ENCODE peak calls at places on chromosomes 4 and X, in six cellular contexts. One of them, this sample, is unnamed.

GRCh38 chrX:88135735-88136134 is 611.3 kb upstream of the CPXCR1 start:
- DNase-seq in activated CD4-positive, alpha-beta T cell treated with anti-CD3 and anti-CD28 coated beads, Interleukin-2, amount 10 ng/mL, durations not matched to agents 7 days and 5 days: no peak
- DNase-seq in stromal cell of bone marrow: no peak
- DNase-seq in NT2/D1: no peak
- DNase-seq in ovary: no peak
- DNase-seq in GM13977: no peak
- DNase-seq in this sample: no peak

GRCh38 chrX:125131146-125131545 is 188.5 kb upstream of the TEX13C start:
- DNase-seq in activated CD4-positive, alpha-beta T cell treated with anti-CD3 and anti-CD28 coated beads, Interleukin-2, amount 10 ng/mL, durations not matched to agents 7 days and 5 days: no peak
- DNase-seq in stromal cell of bone marrow: no peak
- DNase-seq in NT2/D1: no peak
- DNase-seq in ovary: no peak
- DNase-seq in GM13977: no peak
- DNase-seq in this sample: no peak

GRCh38 chr4:104966349-104967033 is 180.2 kb upstream of the TET2 start:
- DNase-seq in activated CD4-positive, alpha-beta T cell treated with anti-CD3 and anti-CD28 coated beads, Interleukin-2, amount 10 ng/mL, durations not matched to agents 7 days and 5 days: peak
- DNase-seq in stromal cell of bone marrow: no peak
- DNase-seq in NT2/D1: no peak
- DNase-seq in ovary: no peak
- DNase-seq in GM13977: peak
- DNase-seq in this sample: no peak

GRCh38 chr4:74794341-74794801 is at the start of gene BTC:
- DNase-seq in activated CD4-positive, alpha-beta T cell treated with anti-CD3 and anti-CD28 coated beads, Interleukin-2, amount 10 ng/mL, durations not matched to agents 7 days and 5 days: no peak
- DNase-seq in stromal cell of bone marrow: no peak
- DNase-seq in NT2/D1: no peak
- DNase-seq in ovary: peak
- DNase-seq in GM13977: peak
- DNase-seq in this sample: no peak

GRCh38 chrX:34886011-34886410 is 56.6 kb upstream of the FAM47B start:
- DNase-seq in activated CD4-positive, alpha-beta T cell treated with anti-CD3 and anti-CD28 coated beads, Interleukin-2, amount 10 ng/mL, durations not matched to agents 7 days and 5 days: no peak
- DNase-seq in stromal cell of bone marrow: no peak
- DNase-seq in NT2/D1: no peak
- DNase-seq in ovary: no peak
- DNase-seq in GM13977: no peak
- DNase-seq in this sample: no peak

GRCh38 chr4:90546114-90546513 is 418.9 kb downstream of the CCSER1 start:
- DNase-seq in activated CD4-positive, alpha-beta T cell treated with anti-CD3 and anti-CD28 coated beads, Interleukin-2, amount 10 ng/mL, durations not matched to agents 7 days and 5 days: no peak
- DNase-seq in stromal cell of bone marrow: no peak
- DNase-seq in NT2/D1: no peak
- DNase-seq in ovary: no peak
- DNase-seq in GM13977: no peak
- DNase-seq in this sample: no peak

GRCh38 chrX:2533424-2533823 is 32.6 kb upstream of the DHRSX start:
- DNase-seq in activated CD4-positive, alpha-beta T cell treated with anti-CD3 and anti-CD28 coated beads, Interleukin-2, amount 10 ng/mL, durations not matched to agents 7 days and 5 days: no peak
- DNase-seq in stromal cell of bone marrow: no peak
- DNase-seq in NT2/D1: no peak
- DNase-seq in ovary: no peak
- DNase-seq in GM13977: no peak
- DNase-seq in this sample: no peak

GRCh38 chr4:2073808-2074481 is 14.8 kb downstream of the NAT8L start:
- DNase-seq in activated CD4-positive, alpha-beta T cell treated with anti-CD3 and anti-CD28 coated beads, Interleukin-2, amount 10 ng/mL, durations not matched to agents 7 days and 5 days: no peak
- DNase-seq in stromal cell of bone marrow: no peak
- DNase-seq in NT2/D1: no peak
- DNase-seq in ovary: no peak
- DNase-seq in GM13977: peak
- DNase-seq in this sample: no peak

GRCh38 chrX:74284391-74284952 is 19.5 kb upstream of the ZCCHC13 start:
- DNase-seq in activated CD4-positive, alpha-beta T cell treated with anti-CD3 and anti-CD28 coated beads, Interleukin-2, amount 10 ng/mL, durations not matched to agents 7 days and 5 days: no peak
- DNase-seq in stromal cell of bone marrow: no peak
- DNase-seq in NT2/D1: no peak
- DNase-seq in ovary: no peak
- DNase-seq in GM13977: no peak
- DNase-seq in this sample: no peak

GRCh38 chr4:37685211-37685725 is 908 bp downstream of the RELL1 start:
- DNase-seq in activated CD4-positive, alpha-beta T cell treated with anti-CD3 and anti-CD28 coated beads, Interleukin-2, amount 10 ng/mL, durations not matched to agents 7 days and 5 days: peak
- DNase-seq in stromal cell of bone marrow: peak
- DNase-seq in NT2/D1: no peak
- DNase-seq in ovary: no peak
- DNase-seq in GM13977: no peak
- DNase-seq in this sample: no peak

GRCh38 chr4:89308161-89308500 is 531 bp upstream of the GPRIN3 start:
- DNase-seq in activated CD4-positive, alpha-beta T cell treated with anti-CD3 and anti-CD28 coated beads, Interleukin-2, amount 10 ng/mL, durations not matched to agents 7 days and 5 days: no peak
- DNase-seq in stromal cell of bone marrow: no peak
- DNase-seq in NT2/D1: no peak
- DNase-seq in ovary: no peak
- DNase-seq in GM13977: no peak
- DNase-seq in this sample: no peak

GRCh38 chr4:110669663-110670062 is 46.8 kb upstream of the PITX2 start:
- DNase-seq in activated CD4-positive, alpha-beta T cell treated with anti-CD3 and anti-CD28 coated beads, Interleukin-2, amount 10 ng/mL, durations not matched to agents 7 days and 5 days: no peak
- DNase-seq in stromal cell of bone marrow: no peak
- DNase-seq in NT2/D1: no peak
- DNase-seq in ovary: no peak
- DNase-seq in GM13977: no peak
- DNase-seq in this sample: no peak

GRCh38 chr4:1043658-1044468 is 32.4 kb downstream of the FGFRL1 start:
- DNase-seq in activated CD4-positive, alpha-beta T cell treated with anti-CD3 and anti-CD28 coated beads, Interleukin-2, amount 10 ng/mL, durations not matched to agents 7 days and 5 days: no peak
- DNase-seq in stromal cell of bone marrow: peak
- DNase-seq in NT2/D1: peak
- DNase-seq in ovary: peak
- DNase-seq in GM13977: no peak
- DNase-seq in this sample: no peak

GRCh38 chrX:1528884-1529203 is 8.1 kb downstream of the P2RY8 start:
- DNase-seq in activated CD4-positive, alpha-beta T cell treated with anti-CD3 and anti-CD28 coated beads, Interleukin-2, amount 10 ng/mL, durations not matched to agents 7 days and 5 days: no peak
- DNase-seq in stromal cell of bone marrow: no peak
- DNase-seq in NT2/D1: no peak
- DNase-seq in ovary: no peak
- DNase-seq in GM13977: no peak
- DNase-seq in this sample: no peak

GRCh38 chr4:70936200-70936787 is 34.1 kb downstream of the MOB1B start:
- DNase-seq in activated CD4-positive, alpha-beta T cell treated with anti-CD3 and anti-CD28 coated beads, Interleukin-2, amount 10 ng/mL, durations not matched to agents 7 days and 5 days: peak
- DNase-seq in stromal cell of bone marrow: no peak
- DNase-seq in NT2/D1: no peak
- DNase-seq in ovary: no peak
- DNase-seq in GM13977: no peak
- DNase-seq in this sample: no peak

GRCh38 chrX:154417157-154417556 is 5.8 kb downstream of the TAFAZZIN start:
- DNase-seq in activated CD4-positive, alpha-beta T cell treated with anti-CD3 and anti-CD28 coated beads, Interleukin-2, amount 10 ng/mL, durations not matched to agents 7 days and 5 days: no peak
- DNase-seq in stromal cell of bone marrow: no peak
- DNase-seq in NT2/D1: no peak
- DNase-seq in ovary: no peak
- DNase-seq in GM13977: no peak
- DNase-seq in this sample: no peak

GRCh38 chr4:107060388-107060787 is 24.3 kb upstream of the DKK2 start:
- DNase-seq in activated CD4-positive, alpha-beta T cell treated with anti-CD3 and anti-CD28 coated beads, Interleukin-2, amount 10 ng/mL, durations not matched to agents 7 days and 5 days: no peak
- DNase-seq in stromal cell of bone marrow: no peak
- DNase-seq in NT2/D1: no peak
- DNase-seq in ovary: no peak
- DNase-seq in GM13977: no peak
- DNase-seq in this sample: no peak

GRCh38 chrX:3599787-3600465 is 113.5 kb downstream of the PRKX start:
- DNase-seq in activated CD4-positive, alpha-beta T cell treated with anti-CD3 and anti-CD28 coated beads, Interleukin-2, amount 10 ng/mL, durations not matched to agents 7 days and 5 days: no peak
- DNase-seq in stromal cell of bone marrow: peak
- DNase-seq in NT2/D1: no peak
- DNase-seq in ovary: no peak
- DNase-seq in GM13977: no peak
- DNase-seq in this sample: no peak

GRCh38 chrX:73943900-73944581 is 359.9 kb upstream of the ZCCHC13 start:
- DNase-seq in activated CD4-positive, alpha-beta T cell treated with anti-CD3 and anti-CD28 coated beads, Interleukin-2, amount 10 ng/mL, durations not matched to agents 7 days and 5 days: peak
- DNase-seq in stromal cell of bone marrow: peak
- DNase-seq in NT2/D1: peak
- DNase-seq in ovary: peak
- DNase-seq in GM13977: peak
- DNase-seq in this sample: peak

GRCh38 chrX:132094169-132094568 is 33.7 kb downstream of the FRMD7 start:
- DNase-seq in activated CD4-positive, alpha-beta T cell treated with anti-CD3 and anti-CD28 coated beads, Interleukin-2, amount 10 ng/mL, durations not matched to agents 7 days and 5 days: no peak
- DNase-seq in stromal cell of bone marrow: peak
- DNase-seq in NT2/D1: no peak
- DNase-seq in ovary: no peak
- DNase-seq in GM13977: no peak
- DNase-seq in this sample: no peak

GRCh38 chr4:38333219-38333618 is 330.8 kb upstream of the KLF3 start:
- DNase-seq in activated CD4-positive, alpha-beta T cell treated with anti-CD3 and anti-CD28 coated beads, Interleukin-2, amount 10 ng/mL, durations not matched to agents 7 days and 5 days: no peak
- DNase-seq in stromal cell of bone marrow: no peak
- DNase-seq in NT2/D1: no peak
- DNase-seq in ovary: no peak
- DNase-seq in GM13977: no peak
- DNase-seq in this sample: no peak

GRCh38 chr4:94329933-94330332 is 12.7 kb downstream of the HPGDS start:
- DNase-seq in activated CD4-positive, alpha-beta T cell treated with anti-CD3 and anti-CD28 coated beads, Interleukin-2, amount 10 ng/mL, durations not matched to agents 7 days and 5 days: no peak
- DNase-seq in stromal cell of bone marrow: no peak
- DNase-seq in NT2/D1: no peak
- DNase-seq in ovary: no peak
- DNase-seq in GM13977: no peak
- DNase-seq in this sample: no peak

GRCh38 chrX:153379971-153380581 is 21.1 kb downstream of the PNMA6E start:
- DNase-seq in activated CD4-positive, alpha-beta T cell treated with anti-CD3 and anti-CD28 coated beads, Interleukin-2, amount 10 ng/mL, durations not matched to agents 7 days and 5 days: no peak
- DNase-seq in stromal cell of bone marrow: no peak
- DNase-seq in NT2/D1: no peak
- DNase-seq in ovary: no peak
- DNase-seq in GM13977: no peak
- DNase-seq in this sample: no peak

GRCh38 chrX:1212532-1212931 is at the start of gene CRLF2:
- DNase-seq in activated CD4-positive, alpha-beta T cell treated with anti-CD3 and anti-CD28 coated beads, Interleukin-2, amount 10 ng/mL, durations not matched to agents 7 days and 5 days: peak
- DNase-seq in stromal cell of bone marrow: peak
- DNase-seq in NT2/D1: no peak
- DNase-seq in ovary: no peak
- DNase-seq in GM13977: peak
- DNase-seq in this sample: no peak

GRCh38 chrX:109774706-109775105 is 41.6 kb upstream of the ACSL4 start:
- DNase-seq in activated CD4-positive, alpha-beta T cell treated with anti-CD3 and anti-CD28 coated beads, Interleukin-2, amount 10 ng/mL, durations not matched to agents 7 days and 5 days: no peak
- DNase-seq in stromal cell of bone marrow: peak
- DNase-seq in NT2/D1: no peak
- DNase-seq in ovary: no peak
- DNase-seq in GM13977: peak
- DNase-seq in this sample: no peak

GRCh38 chrX:110914281-110914680 is 118.7 kb upstream of the CHRDL1 start:
- DNase-seq in activated CD4-positive, alpha-beta T cell treated with anti-CD3 and anti-CD28 coated beads, Interleukin-2, amount 10 ng/mL, durations not matched to agents 7 days and 5 days: no peak
- DNase-seq in stromal cell of bone marrow: no peak
- DNase-seq in NT2/D1: no peak
- DNase-seq in ovary: no peak
- DNase-seq in GM13977: no peak
- DNase-seq in this sample: no peak

GRCh38 chr4:10677796-10678497 is 6.6 kb downstream of the CLNK start:
- DNase-seq in activated CD4-positive, alpha-beta T cell treated with anti-CD3 and anti-CD28 coated beads, Interleukin-2, amount 10 ng/mL, durations not matched to agents 7 days and 5 days: no peak
- DNase-seq in stromal cell of bone marrow: no peak
- DNase-seq in NT2/D1: no peak
- DNase-seq in ovary: no peak
- DNase-seq in GM13977: peak
- DNase-seq in this sample: no peak

GRCh38 chrX:125326599-125326998 is 6.9 kb downstream of the TEX13C start:
- DNase-seq in activated CD4-positive, alpha-beta T cell treated with anti-CD3 and anti-CD28 coated beads, Interleukin-2, amount 10 ng/mL, durations not matched to agents 7 days and 5 days: no peak
- DNase-seq in stromal cell of bone marrow: no peak
- DNase-seq in NT2/D1: no peak
- DNase-seq in ovary: no peak
- DNase-seq in GM13977: no peak
- DNase-seq in this sample: no peak

GRCh38 chr4:2723751-2724150 is 32.4 kb downstream of the TNIP2 start:
- DNase-seq in activated CD4-positive, alpha-beta T cell treated with anti-CD3 and anti-CD28 coated beads, Interleukin-2, amount 10 ng/mL, durations not matched to agents 7 days and 5 days: no peak
- DNase-seq in stromal cell of bone marrow: no peak
- DNase-seq in NT2/D1: no peak
- DNase-seq in ovary: no peak
- DNase-seq in GM13977: no peak
- DNase-seq in this sample: no peak

GRCh38 chrX:13956998-13957397 is 72.7 kb downstream of the GEMIN8 start:
- DNase-seq in activated CD4-positive, alpha-beta T cell treated with anti-CD3 and anti-CD28 coated beads, Interleukin-2, amount 10 ng/mL, durations not matched to agents 7 days and 5 days: no peak
- DNase-seq in stromal cell of bone marrow: no peak
- DNase-seq in NT2/D1: no peak
- DNase-seq in ovary: no peak
- DNase-seq in GM13977: no peak
- DNase-seq in this sample: no peak

GRCh38 chrX:119726900-119727555 is 31.4 kb upstream of the SOWAHD start:
- DNase-seq in activated CD4-positive, alpha-beta T cell treated with anti-CD3 and anti-CD28 coated beads, Interleukin-2, amount 10 ng/mL, durations not matched to agents 7 days and 5 days: peak
- DNase-seq in stromal cell of bone marrow: no peak
- DNase-seq in NT2/D1: no peak
- DNase-seq in ovary: no peak
- DNase-seq in GM13977: no peak
- DNase-seq in this sample: no peak

GRCh38 chr4:41644288-41644914 is 104.1 kb downstream of the PHOX2B start:
- DNase-seq in activated CD4-positive, alpha-beta T cell treated with anti-CD3 and anti-CD28 coated beads, Interleukin-2, amount 10 ng/mL, durations not matched to agents 7 days and 5 days: peak
- DNase-seq in stromal cell of bone marrow: no peak
- DNase-seq in NT2/D1: peak
- DNase-seq in ovary: peak
- DNase-seq in GM13977: no peak
- DNase-seq in this sample: peak

This sample was measured in iPS DF 19.7.